ENCODE peak calls at places on chromosome 17, in eight cellular contexts. G is aorta, S is foreskin fibroblast, Y is AML-193, V is stomach, T is SK-MEL-5, B is ACHN, A is GM18507. Z is an unnamed sample.
A peak's percentile ranks its signal among the peaks of the same experiment; 100 is the strongest.

GRCh38 chr17:17419621-17420020 is 57.2 kb upstream of the MED9 start:
- DNase-seq in A (no peak), T (no peak), Y (no peak), V (no peak), S (no peak), B (no peak), G (no peak), Z (peak; percentile 85)

GRCh38 chr17:42928714-42929496 is 28.3 kb downstream of the G6PC1 start:
- DNase-seq in T (peak; percentile 84), B (peak; percentile 57), Y (peak; percentile 94), A (peak; percentile 39), S (peak; percentile 58), G (peak; percentile 59), V (peak; percentile 36), Z (peak; percentile 11)

GRCh38 chr17:30086896-30087295 is 29.7 kb upstream of the NSRP1 start:
- DNase-seq in G (no peak), V (no peak), S (no peak), Y (peak; percentile 88), A (no peak), T (no peak), B (no peak), Z (no peak)

GRCh38 chr17:10349403-10349802 is 23.4 kb downstream of the MYH13 start:
- DNase-seq in S (no peak), A (no peak), B (peak; percentile 26), V (no peak), Y (peak; percentile 0), T (peak; percentile 55), G (no peak), Z (no peak)

GRCh38 chr17:6713130-6713917 is at the start of gene SLC13A5:
- DNase-seq in G (no peak), S (no peak), Y (no peak), V (no peak), B (peak; percentile 21), T (no peak), A (no peak), Z (no peak)

GRCh38 chr17:57756941-57757340 is 11.8 kb upstream of the CCDC182 start:
- DNase-seq in A (no peak), T (no peak), Y (no peak), B (no peak), G (no peak), V (no peak), S (no peak), Z (no peak)

GRCh38 chr17:28777178-28777577 is 33.4 kb downstream of the TRAF4 start:
- DNase-seq in T (no peak), V (no peak), Y (no peak), G (no peak), B (no peak), A (no peak), S (no peak), Z (no peak)

GRCh38 chr17:58007781-58008706 is 998 bp upstream of the SRSF1 start:
- DNase-seq in G (no peak), B (no peak), A (no peak), S (no peak), T (no peak), V (no peak), Y (no peak), Z (no peak)

GRCh38 chr17:58710948-58711552 is 18.6 kb downstream of the RAD51C start:
- DNase-seq in B (peak; percentile 69), V (peak; percentile 36), T (peak; percentile 87), G (no peak), A (no peak), Y (peak; percentile 63), S (peak; percentile 41), Z (peak; percentile 33)

GRCh38 chr17:44564429-44564828 is 7.1 kb downstream of the FZD2 start:
- DNase-seq in A (no peak), G (no peak), B (no peak), V (no peak), S (no peak), T (no peak), Y (no peak), Z (no peak)

GRCh38 chr17:7293131-7293557 is 1.3 kb downstream of the YBX2 start:
- DNase-seq in G (no peak), V (no peak), Y (no peak), A (no peak), T (no peak), S (no peak), B (peak; percentile 42), Z (no peak)

GRCh38 chr17:40602445-40603443 is 37.5 kb upstream of the CCR7 start:
- DNase-seq in T (no peak), B (no peak), Y (no peak), A (no peak), V (no peak), G (no peak), S (no peak), Z (no peak)

GRCh38 chr17:17018612-17019429 is 23.4 kb upstream of the MPRIP start:
- DNase-seq in S (no peak), A (no peak), B (no peak), Y (no peak), G (no peak), V (peak; percentile 95), T (no peak), Z (no peak)

GRCh38 chr17:40564883-40565744 is at the start of gene CCR7:
- DNase-seq in S (no peak), B (no peak), T (no peak), A (no peak), V (peak; percentile 15), G (no peak), Y (no peak), Z (no peak)

GRCh38 chr17:2059125-2059836 is 4.4 kb downstream of the HIC1 start:
- DNase-seq in V (no peak), G (no peak), T (no peak), B (no peak), Y (peak; percentile 30), S (no peak), A (no peak), Z (no peak)

GRCh38 chr17:44990994-44991393 is 22.9 kb upstream of the C1QL1 start:
- DNase-seq in G (no peak), Y (no peak), V (no peak), B (no peak), A (no peak), S (no peak), T (no peak), Z (no peak)

GRCh38 chr17:33667052-33667509 is 374.0 kb upstream of the ASIC2 start:
- DNase-seq in A (no peak), G (no peak), Y (no peak), V (no peak), B (no peak), S (no peak), T (no peak), Z (no peak)

GRCh38 chr17:38918129-38918913 is 7.1 kb upstream of the LASP1NB start:
- DNase-seq in V (peak; percentile 24), T (no peak), S (no peak), Y (no peak), G (no peak), B (no peak), A (no peak), Z (no peak)

GRCh38 chr17:6713918-6714271 is 726 bp upstream of the SLC13A5 start:
- DNase-seq in A (no peak), T (no peak), V (no peak), G (no peak), S (no peak), B (no peak), Y (no peak), Z (no peak)

GRCh38 chr17:27247071-27247957 is 46.6 kb upstream of the WSB1 start:
- DNase-seq in G (peak; percentile 82), A (no peak), S (peak; percentile 81), T (peak; percentile 96), V (peak; percentile 47), B (no peak), Y (no peak), Z (peak; percentile 48)

GRCh38 chr17:38554430-38555350 is 51.1 kb downstream of the SRCIN1 start:
- DNase-seq in A (no peak), B (no peak), T (no peak), V (no peak), Y (no peak), S (no peak), G (no peak), Z (no peak)

GRCh38 chr17:17628388-17629008 is 37.0 kb upstream of the PEMT start:
- DNase-seq in G (no peak), T (no peak), Y (no peak), V (peak; percentile 46), S (no peak), A (peak; percentile 45), B (no peak), Z (no peak)

GRCh38 chr17:51120357-51120738 is 320 bp downstream of the SPAG9 start:
- DNase-seq in S (no peak), V (peak; percentile 59), Y (no peak), G (no peak), A (peak; percentile 30), T (peak; percentile 21), B (no peak), Z (no peak)

GRCh38 chr17:63622571-63623390 is 564 bp downstream of the MAP3K3 start:
- DNase-seq in Y (peak; percentile 53), B (peak; percentile 74), S (peak; percentile 50), G (peak; percentile 86), V (peak; percentile 80), T (peak; percentile 55), A (no peak), Z (peak; percentile 66)

GRCh38 chr17:66191607-66192377 is at the start of gene CEP112:
- DNase-seq in A (peak; percentile 68), G (peak; percentile 85), V (peak; percentile 76), Y (peak; percentile 41), B (peak; percentile 84), S (peak; percentile 56), T (peak; percentile 56), Z (peak; percentile 19)

GRCh38 chr17:28807925-28808641 is 34.5 kb downstream of the FAM222B start:
- DNase-seq in S (peak; percentile 83), G (no peak), Y (peak; percentile 50), T (peak; percentile 28), V (no peak), B (peak; percentile 48), A (no peak), Z (peak; percentile 62)

GRCh38 chr17:48678141-48678971 is 44.0 kb downstream of the PRAC1 start:
- DNase-seq in G (peak; percentile 63), A (peak; percentile 68), T (peak; percentile 75), Y (peak; percentile 61), B (peak; percentile 76), V (peak; percentile 71), S (peak; percentile 21), Z (no peak)

GRCh38 chr17:7549401-7550055 is 670 bp downstream of the TNFSF12 start:
- DNase-seq in V (peak; percentile 33), T (no peak), G (peak; percentile 58), B (no peak), Y (no peak), A (no peak), S (no peak), Z (no peak)

GRCh38 chr17:8846768-8847211 is 20.7 kb downstream of the PIK3R6 start:
- DNase-seq in S (peak; percentile 2), Y (no peak), A (no peak), G (no peak), V (no peak), B (peak; percentile 10), T (peak; percentile 83), Z (no peak)

Z was measured in globus pallidus.